ENCODE peak calls at places on chromosomes 4 and X, in four cellular contexts. One of them, this sample, is unnamed.

GRCh38 chr4:8817081-8817812 is 54.4 kb downstream of the HMX1 start:
- DNase-seq in GM04504: no peak
- DNase-seq in activated T-cell treated with anti-CD3 and anti-CD28 coated beads, Interleukin-2, amount 50 U/mL, for 72 hours: no peak
- DNase-seq in lower lobe of right lung: peak
- DNase-seq in this sample: peak

GRCh38 chr4:17884063-17884462 is 73.3 kb downstream of the NCAPG start:
- DNase-seq in lower lobe of right lung: no peak
- DNase-seq in GM04504: peak
- DNase-seq in activated T-cell treated with anti-CD3 and anti-CD28 coated beads, Interleukin-2, amount 50 U/mL, for 72 hours: no peak
- DNase-seq in this sample: no peak

GRCh38 chr4:170068438-170069128 is 21.2 kb downstream of the AADAT start:
- DNase-seq in lower lobe of right lung: no peak
- DNase-seq in GM04504: no peak
- DNase-seq in activated T-cell treated with anti-CD3 and anti-CD28 coated beads, Interleukin-2, amount 50 U/mL, for 72 hours: no peak
- DNase-seq in this sample: no peak

GRCh38 chr4:23171971-23172370 is 479.2 kb downstream of the GBA3 start:
- DNase-seq in GM04504: peak
- DNase-seq in activated T-cell treated with anti-CD3 and anti-CD28 coated beads, Interleukin-2, amount 50 U/mL, for 72 hours: no peak
- DNase-seq in lower lobe of right lung: no peak
- DNase-seq in this sample: no peak

GRCh38 chr4:25861951-25862410 is 807 bp downstream of the SEL1L3 start:
- DNase-seq in activated T-cell treated with anti-CD3 and anti-CD28 coated beads, Interleukin-2, amount 50 U/mL, for 72 hours: peak
- DNase-seq in GM04504: no peak
- DNase-seq in lower lobe of right lung: peak
- DNase-seq in this sample: peak

GRCh38 chr4:10074767-10075105 is 41.9 kb downstream of the WDR1 start:
- DNase-seq in activated T-cell treated with anti-CD3 and anti-CD28 coated beads, Interleukin-2, amount 50 U/mL, for 72 hours: no peak
- DNase-seq in GM04504: no peak
- DNase-seq in lower lobe of right lung: no peak
- DNase-seq in this sample: no peak

GRCh38 chrX:39894626-39895025 is 203.1 kb downstream of the BCOR start:
- DNase-seq in GM04504: no peak
- DNase-seq in activated T-cell treated with anti-CD3 and anti-CD28 coated beads, Interleukin-2, amount 50 U/mL, for 72 hours: no peak
- DNase-seq in lower lobe of right lung: peak
- DNase-seq in this sample: peak

GRCh38 chrX:10800776-10801175 is 180.4 kb upstream of the MID1 start:
- DNase-seq in GM04504: no peak
- DNase-seq in lower lobe of right lung: no peak
- DNase-seq in activated T-cell treated with anti-CD3 and anti-CD28 coated beads, Interleukin-2, amount 50 U/mL, for 72 hours: no peak
- DNase-seq in this sample: no peak

GRCh38 chr4:181525641-181526040 is 717.6 kb upstream of the TENM3 start:
- DNase-seq in lower lobe of right lung: no peak
- DNase-seq in activated T-cell treated with anti-CD3 and anti-CD28 coated beads, Interleukin-2, amount 50 U/mL, for 72 hours: no peak
- DNase-seq in GM04504: no peak
- DNase-seq in this sample: no peak

GRCh38 chr4:31422006-31422405 is 701.8 kb downstream of the PCDH7 start:
- DNase-seq in activated T-cell treated with anti-CD3 and anti-CD28 coated beads, Interleukin-2, amount 50 U/mL, for 72 hours: no peak
- DNase-seq in GM04504: no peak
- DNase-seq in lower lobe of right lung: no peak
- DNase-seq in this sample: no peak

GRCh38 chr4:41209187-41209586 is 5.2 kb downstream of the APBB2 start:
- DNase-seq in lower lobe of right lung: no peak
- DNase-seq in GM04504: no peak
- DNase-seq in activated T-cell treated with anti-CD3 and anti-CD28 coated beads, Interleukin-2, amount 50 U/mL, for 72 hours: no peak
- DNase-seq in this sample: peak

GRCh38 chr4:30717208-30718020 is 2.8 kb upstream of the PCDH7 start:
- DNase-seq in lower lobe of right lung: peak
- DNase-seq in GM04504: no peak
- DNase-seq in activated T-cell treated with anti-CD3 and anti-CD28 coated beads, Interleukin-2, amount 50 U/mL, for 72 hours: no peak
- DNase-seq in this sample: peak

GRCh38 chrX:132615396-132616131 is 126.7 kb upstream of the MBNL3 start:
- DNase-seq in activated T-cell treated with anti-CD3 and anti-CD28 coated beads, Interleukin-2, amount 50 U/mL, for 72 hours: peak
- DNase-seq in GM04504: no peak
- DNase-seq in lower lobe of right lung: peak
- DNase-seq in this sample: peak

GRCh38 chr4:15147709-15148651 is 145.7 kb downstream of the CPEB2 start:
- DNase-seq in activated T-cell treated with anti-CD3 and anti-CD28 coated beads, Interleukin-2, amount 50 U/mL, for 72 hours: no peak
- DNase-seq in GM04504: no peak
- DNase-seq in lower lobe of right lung: no peak
- DNase-seq in this sample: no peak

GRCh38 chrX:43121637-43122036 is 343.7 kb upstream of the PPP1R2C start:
- DNase-seq in activated T-cell treated with anti-CD3 and anti-CD28 coated beads, Interleukin-2, amount 50 U/mL, for 72 hours: no peak
- DNase-seq in GM04504: no peak
- DNase-seq in lower lobe of right lung: no peak
- DNase-seq in this sample: no peak

GRCh38 chr4:26061248-26061986 is 147.4 kb downstream of the SMIM20 start:
- DNase-seq in activated T-cell treated with anti-CD3 and anti-CD28 coated beads, Interleukin-2, amount 50 U/mL, for 72 hours: peak
- DNase-seq in lower lobe of right lung: no peak
- DNase-seq in GM04504: no peak
- DNase-seq in this sample: no peak

GRCh38 chrX:49053223-49054072 is 5.4 kb upstream of the CCDC120 start:
- DNase-seq in activated T-cell treated with anti-CD3 and anti-CD28 coated beads, Interleukin-2, amount 50 U/mL, for 72 hours: peak
- DNase-seq in GM04504: no peak
- DNase-seq in lower lobe of right lung: peak
- DNase-seq in this sample: peak

GRCh38 chr4:169485084-169485483 is 127.3 kb downstream of the NEK1 start:
- DNase-seq in GM04504: no peak
- DNase-seq in lower lobe of right lung: no peak
- DNase-seq in activated T-cell treated with anti-CD3 and anti-CD28 coated beads, Interleukin-2, amount 50 U/mL, for 72 hours: no peak
- DNase-seq in this sample: no peak

GRCh38 chrX:70049406-70049805 is 332 bp downstream of the AWAT2 start:
- DNase-seq in activated T-cell treated with anti-CD3 and anti-CD28 coated beads, Interleukin-2, amount 50 U/mL, for 72 hours: no peak
- DNase-seq in GM04504: no peak
- DNase-seq in lower lobe of right lung: no peak
- DNase-seq in this sample: no peak

GRCh38 chr4:17680559-17680958 is 66.1 kb downstream of the MED28 start:
- DNase-seq in GM04504: no peak
- DNase-seq in activated T-cell treated with anti-CD3 and anti-CD28 coated beads, Interleukin-2, amount 50 U/mL, for 72 hours: no peak
- DNase-seq in lower lobe of right lung: no peak
- DNase-seq in this sample: no peak

GRCh38 chr4:85777908-85778808 is 303.2 kb downstream of the ARHGAP24 start:
- DNase-seq in activated T-cell treated with anti-CD3 and anti-CD28 coated beads, Interleukin-2, amount 50 U/mL, for 72 hours: no peak
- DNase-seq in GM04504: no peak
- DNase-seq in lower lobe of right lung: no peak
- DNase-seq in this sample: no peak

GRCh38 chrX:64739792-64740378 is 236.4 kb downstream of the ZC4H2 start:
- DNase-seq in activated T-cell treated with anti-CD3 and anti-CD28 coated beads, Interleukin-2, amount 50 U/mL, for 72 hours: no peak
- DNase-seq in GM04504: no peak
- DNase-seq in lower lobe of right lung: no peak
- DNase-seq in this sample: no peak

GRCh38 chr4:137267024-137267423 is 265.3 kb downstream of the PCDH18 start:
- DNase-seq in lower lobe of right lung: no peak
- DNase-seq in GM04504: peak
- DNase-seq in activated T-cell treated with anti-CD3 and anti-CD28 coated beads, Interleukin-2, amount 50 U/mL, for 72 hours: no peak
- DNase-seq in this sample: no peak

This sample was measured in body of pancreas.